ENCODE peak calls at places on chromosome 22, in nine cellular contexts. S is fibroblast of lung; F is ovary; O is coronary artery; I is CD8-positive, alpha-beta T cell; L is NB4; V is upper lobe of right lung; H is Peyer's patch; D is sigmoid colon. P is an unnamed sample.
A peak's percentile ranks its signal among the peaks of the same experiment; 100 is the strongest.

GRCh38 chr22:39715778-39716495 is 145.4 kb downstream of the CACNA1I start:
- DNase-seq in D (no peak), F (no peak), L (no peak), H (no peak), S (no peak), O (no peak), I (no peak), V (peak; percentile 51), P (no peak)

GRCh38 chr22:46087816-46088277 is 62.5 kb upstream of the PPARA start:
- DNase-seq in F (peak; percentile 97), V (peak; percentile 84), D (peak; percentile 98), H (peak; percentile 39), I (no peak), S (peak; percentile 95), L (no peak), O (peak; percentile 98), P (no peak)

GRCh38 chr22:38490915-38491314 is 15.2 kb downstream of the DDX17 start:
- DNase-seq in V (no peak), L (no peak), F (peak; percentile 72), S (peak; percentile 90), I (no peak), D (peak; percentile 88), O (no peak), H (no peak), P (no peak)

GRCh38 chr22:41822289-41823057 is 10.4 kb upstream of the SREBF2 start:
- DNase-seq in D (no peak), I (peak; percentile 48), H (no peak), S (peak; percentile 69), F (no peak), V (no peak), O (no peak), L (peak; percentile 66), P (peak; percentile 67)

GRCh38 chr22:50605349-50606074 is 4.9 kb downstream of the MAPK8IP2 start:
- DNase-seq in L (no peak), I (peak; percentile 10), F (no peak), H (no peak), O (no peak), D (no peak), S (no peak), V (no peak), P (no peak)

GRCh38 chr22:45707605-45708004 is 36.0 kb downstream of the ATXN10 start:
- DNase-seq in S (no peak), I (no peak), F (no peak), L (no peak), H (no peak), D (no peak), O (no peak), V (no peak), P (no peak)

GRCh38 chr22:39537981-39538380 is 5.4 kb upstream of the RPS19BP1 start:
- DNase-seq in D (no peak), S (no peak), H (no peak), F (no peak), V (no peak), I (no peak), L (no peak), O (no peak), P (no peak)

GRCh38 chr22:34966980-34967379 is 99.0 kb upstream of the ISX start:
- DNase-seq in F (no peak), H (no peak), L (no peak), I (no peak), D (no peak), V (no peak), O (no peak), S (no peak), P (no peak)

GRCh38 chr22:19974233-19974861 is 32.7 kb upstream of the TXNRD2 start:
- DNase-seq in S (peak; percentile 32), I (peak; percentile 33), L (peak; percentile 85), D (no peak), H (no peak), F (peak; percentile 51), O (no peak), V (no peak), P (peak; percentile 72)

GRCh38 chr22:33109532-33110148 is 51.5 kb upstream of the SYN3 start:
- DNase-seq in S (no peak), O (no peak), L (no peak), V (no peak), D (no peak), F (no peak), H (no peak), I (no peak), P (no peak)

GRCh38 chr22:17235149-17235655 is 16.0 kb upstream of the ADA2 start:
- DNase-seq in V (no peak), S (no peak), I (no peak), F (no peak), H (no peak), D (no peak), O (no peak), L (no peak), P (no peak)

GRCh38 chr22:17350292-17350691 is 19.0 kb upstream of the CECR2 start:
- DNase-seq in L (no peak), V (no peak), H (no peak), S (no peak), I (no peak), F (no peak), D (no peak), O (no peak), P (no peak)

GRCh38 chr22:22021160-22021750 is 38.7 kb upstream of the TOP3B start:
- DNase-seq in S (no peak), I (no peak), L (no peak), V (no peak), F (no peak), O (no peak), D (no peak), H (no peak), P (no peak)

GRCh38 chr22:22020425-22020852 is 37.9 kb upstream of the TOP3B start:
- DNase-seq in O (no peak), F (no peak), S (no peak), H (no peak), L (no peak), V (no peak), I (no peak), D (no peak), P (no peak)

GRCh38 chr22:22022255-22022840 is 39.8 kb upstream of the TOP3B start:
- DNase-seq in S (no peak), H (peak; percentile 50), V (no peak), I (no peak), F (no peak), L (no peak), O (no peak), D (no peak), P (no peak)

GRCh38 chr22:22019659-22020424 is 37.3 kb upstream of the TOP3B start:
- DNase-seq in O (no peak), H (no peak), D (no peak), F (no peak), L (no peak), I (no peak), V (no peak), S (no peak), P (no peak)

GRCh38 chr22:22018825-22019658 is 36.5 kb upstream of the TOP3B start:
- DNase-seq in H (no peak), V (no peak), L (no peak), D (no peak), F (no peak), O (no peak), I (no peak), S (no peak), P (no peak)
- H3K4me3 ChIP-seq in H (no peak overlapping the region), V (no peak overlapping the region), L (no peak overlapping the region), D (no peak overlapping the region), F (no peak overlapping the region), O (no peak overlapping the region), I (no peak overlapping the region), S (no peak overlapping the region), P (no peak overlapping the region)

GRCh38 chr22:22770280-22770871 is 117.2 kb upstream of the IGLL5 start:
- DNase-seq in S (peak; percentile 27), F (peak; percentile 43), I (peak; percentile 41), O (peak; percentile 58), V (no peak), D (no peak), L (peak; percentile 43), H (peak; percentile 47), P (peak; percentile 11)
- TF ChIP-seq CTCF in S (peak; percentile 73), F (no peak), I (peak; percentile 74), O (no peak), V (peak; percentile 71), D (no peak), L (peak; percentile 80), H (peak; percentile 19), P (peak; percentile 54)

DNA sequence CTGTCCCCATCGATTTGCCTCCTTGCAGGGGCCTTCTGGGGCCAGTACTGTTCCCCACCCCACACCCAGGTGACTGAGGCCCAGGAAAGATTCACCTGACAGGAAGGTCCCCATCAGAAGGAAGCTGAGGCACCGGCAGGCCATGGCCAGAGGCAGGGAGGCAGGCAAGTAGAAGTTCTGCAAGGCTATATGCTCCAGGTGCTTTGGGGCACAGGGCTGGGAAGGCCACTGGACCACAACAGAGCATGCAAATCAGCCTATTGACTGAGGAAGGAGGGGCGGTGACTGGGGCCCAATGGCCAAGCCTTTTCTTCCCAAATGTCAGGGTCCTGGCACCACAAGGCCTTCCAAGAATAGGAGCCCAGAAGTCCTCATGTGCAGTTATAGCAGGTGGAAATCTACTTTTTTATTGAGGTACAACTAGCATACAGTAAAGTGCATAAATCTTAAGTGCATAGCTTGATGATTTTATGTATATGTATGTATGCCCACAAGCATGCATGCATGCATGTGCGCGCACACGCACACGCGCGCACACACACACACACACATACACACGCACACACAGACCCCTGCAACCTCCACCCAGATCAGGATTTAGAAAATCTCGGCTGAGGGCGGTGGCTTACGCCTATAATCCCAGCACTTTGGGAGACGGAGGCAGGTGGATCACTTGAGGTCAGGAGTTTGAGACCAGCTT is at the start of gene VPREB3:
- DNase-seq in H (peak; percentile 83), O (no peak), V (no peak), L (no peak), F (no peak), D (no peak), I (no peak), S (no peak), P (peak; percentile 31)
- H3K4me3 ChIP-seq in H (peak within 1 kb of the TSS; percentile 54), O (no peak within 1 kb of the TSS), V (no peak within 1 kb of the TSS), L (no peak within 1 kb of the TSS), F (no peak within 1 kb of the TSS), D (no peak within 1 kb of the TSS), I (no peak within 1 kb of the TSS), S (no peak within 1 kb of the TSS), P (peak within 1 kb of the TSS; percentile 21)

DNA sequence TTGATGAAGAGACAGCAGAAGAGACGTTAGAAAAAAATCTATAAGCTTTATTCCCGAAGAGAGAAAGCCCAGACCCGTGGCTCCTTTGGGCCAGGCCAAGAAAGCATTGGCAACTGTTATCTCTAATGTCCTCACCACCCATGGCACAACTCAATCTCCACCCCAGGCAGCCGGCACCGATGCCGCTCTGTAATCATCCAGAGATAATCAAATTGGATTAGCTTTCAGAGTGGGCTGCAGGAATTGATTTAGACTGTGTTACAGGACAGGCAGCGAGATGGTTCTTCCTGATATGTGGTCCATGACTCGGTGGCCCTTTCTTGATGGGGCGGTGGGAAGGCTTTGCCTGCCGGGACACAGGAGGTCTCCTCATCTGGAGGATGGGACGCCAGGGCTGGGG is 383.9 kb downstream of the TBC1D22A start:
- DNase-seq in D (no peak), H (no peak), I (no peak), S (no peak), O (no peak), L (no peak), V (no peak), F (no peak), P (no peak)
- TF ChIP-seq CTCF in D (no peak), H (no peak), I (no peak), S (no peak), O (no peak), L (no peak), V (no peak), F (no peak), P (no peak)